ENCODE peak calls at places on chromosomes 7 and 10, in seven cellular contexts. S is heart right ventricle, M is lower lobe of right lung, A is mucosa of descending colon, F is endothelial cell, L is neural crest cell, K is upper lobe of left lung. B is an unnamed sample.

GRCh38 chr10:116706281-116706680 is 36.1 kb downstream of the HSPA12A start:
- DNase-seq in F (no peak), S (no peak), M (no peak), L (no peak), K (no peak), A (no peak), B (no peak)

GRCh38 chr7:124764847-124765400 is 668 bp downstream of the GPR37 start:
- DNase-seq in A (peak; percentile 59), M (peak; percentile 46), K (peak; percentile 35), S (peak; percentile 11), F (peak; percentile 29), L (peak; percentile 10), B (peak; percentile 36)

GRCh38 chr10:125641398-125641797 is 41.6 kb downstream of the TEX36 start:
- DNase-seq in S (no peak), A (no peak), F (no peak), L (no peak), K (no peak), M (no peak), B (no peak)

GRCh38 chr10:96370575-96371157 is 11.9 kb upstream of the OPALIN start:
- DNase-seq in L (peak; percentile 67), F (peak; percentile 67), M (no peak), A (peak; percentile 48), S (no peak), K (no peak), B (peak; percentile 71)

GRCh38 chr7:151518105-151518780 is 1.5 kb downstream of the RHEB start:
- DNase-seq in K (peak; percentile 64), S (peak; percentile 37), L (no peak), F (peak; percentile 19), M (peak; percentile 66), A (peak; percentile 70), B (peak; percentile 14)

GRCh38 chr10:126375299-126375698 is 13.0 kb downstream of the ADAM12 start:
- DNase-seq in M (no peak), F (no peak), A (no peak), S (no peak), L (no peak), K (no peak), B (no peak)

GRCh38 chr10:7942311-7942710 is 112.2 kb upstream of the GATA3 start:
- DNase-seq in M (no peak), K (no peak), L (no peak), F (no peak), A (no peak), S (no peak), B (no peak)

GRCh38 chr10:97784200-97784811 is 12.5 kb upstream of the SFRP5 start:
- DNase-seq in F (no peak), S (no peak), A (no peak), L (no peak), M (peak; percentile 65), K (peak; percentile 81), B (no peak)

GRCh38 chr10:84908491-84908890 is 580.1 kb downstream of the CCSER2 start:
- DNase-seq in K (no peak), M (no peak), S (no peak), L (no peak), F (no peak), A (no peak), B (no peak)

GRCh38 chr10:76033457-76034196 is 602.2 kb downstream of the LRMDA start:
- DNase-seq in F (no peak), M (no peak), S (no peak), A (no peak), K (peak; percentile 29), L (no peak), B (no peak)

GRCh38 chr10:133160813-133161471 is 923 bp downstream of the KNDC1 start:
- DNase-seq in L (no peak), A (no peak), F (no peak), M (no peak), K (no peak), S (no peak), B (no peak)

GRCh38 chr7:151081170-151082101 is 827 bp upstream of the FASTK start:
- DNase-seq in S (no peak), M (no peak), F (no peak), A (peak; percentile 76), L (no peak), K (no peak), B (no peak)

GRCh38 chr7:80379034-80379433 is 132.8 kb downstream of the GNAT3 start:
- DNase-seq in S (no peak), L (no peak), F (no peak), M (no peak), A (no peak), K (no peak), B (no peak)

GRCh38 chr10:85547460-85548023 is 819.1 kb downstream of the GRID1 start:
- DNase-seq in M (no peak), L (no peak), S (no peak), A (no peak), K (no peak), F (no peak), B (no peak)

GRCh38 chr7:94466516-94466915 is 43.1 kb upstream of the CASD1 start:
- DNase-seq in L (no peak), K (no peak), M (no peak), F (no peak), S (no peak), A (no peak), B (no peak)

GRCh38 chr10:70227548-70228320 is 5.5 kb downstream of the PPA1 start:
- DNase-seq in S (no peak), K (peak; percentile 58), L (no peak), A (peak; percentile 71), M (no peak), F (no peak), B (no peak)

GRCh38 chr7:77439572-77439971 is 23.4 kb upstream of the GSAP start:
- DNase-seq in M (peak; percentile 76), K (peak; percentile 85), S (no peak), F (no peak), A (peak; percentile 49), L (no peak), B (no peak)
- TF ChIP-seq CTCF in M (peak; percentile 55), K (no peak), S (peak; percentile 45), F (no peak), A (no peak), L (no peak), B (no peak)

GRCh38 chr7:141221007-141221612 is 147.2 kb downstream of the TMEM178B start:
- DNase-seq in K (no peak), L (no peak), F (peak; percentile 38), S (no peak), A (no peak), M (no peak), B (peak; percentile 44)

GRCh38 chr7:141217938-141218337 is 144.1 kb downstream of the TMEM178B start:
- DNase-seq in M (no peak), S (no peak), L (no peak), K (no peak), F (no peak), A (no peak), B (no peak)

GRCh38 chr7:141218941-141219340 is 145.1 kb downstream of the TMEM178B start:
- DNase-seq in F (no peak), S (no peak), L (no peak), K (no peak), A (no peak), M (no peak), B (no peak)

GRCh38 chr7:141225916-141226618 is 152.2 kb downstream of the TMEM178B start:
- DNase-seq in A (no peak), L (no peak), S (no peak), M (no peak), K (no peak), F (no peak), B (no peak)

DNA sequence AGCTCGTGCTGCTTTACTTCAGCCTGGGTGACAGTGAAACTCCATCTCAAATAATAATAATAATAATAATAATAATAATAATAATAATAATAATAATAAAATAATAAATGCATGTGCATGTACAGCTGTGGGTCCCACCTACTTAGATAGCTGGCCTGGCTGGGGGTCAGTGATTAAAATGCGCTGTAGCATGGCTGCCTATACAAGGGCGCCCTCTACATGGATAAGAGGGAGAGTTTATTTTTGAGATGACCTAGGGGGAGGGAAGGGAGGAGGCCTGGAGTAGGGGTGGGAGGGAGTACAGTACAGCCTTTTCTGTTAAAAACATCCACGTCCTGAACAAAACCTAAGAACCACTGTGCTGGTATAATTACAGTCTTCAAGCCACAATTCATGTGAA is 146.4 kb downstream of the TMEM178B start:
- DNase-seq in F (no peak), K (no peak), A (no peak), M (no peak), L (no peak), S (no peak), B (no peak)
- TF ChIP-seq CTCF in F (peak; percentile 41), K (no peak), A (no peak), M (no peak), L (peak; percentile 55), S (peak; percentile 20), B (peak; percentile 29)

DNA sequence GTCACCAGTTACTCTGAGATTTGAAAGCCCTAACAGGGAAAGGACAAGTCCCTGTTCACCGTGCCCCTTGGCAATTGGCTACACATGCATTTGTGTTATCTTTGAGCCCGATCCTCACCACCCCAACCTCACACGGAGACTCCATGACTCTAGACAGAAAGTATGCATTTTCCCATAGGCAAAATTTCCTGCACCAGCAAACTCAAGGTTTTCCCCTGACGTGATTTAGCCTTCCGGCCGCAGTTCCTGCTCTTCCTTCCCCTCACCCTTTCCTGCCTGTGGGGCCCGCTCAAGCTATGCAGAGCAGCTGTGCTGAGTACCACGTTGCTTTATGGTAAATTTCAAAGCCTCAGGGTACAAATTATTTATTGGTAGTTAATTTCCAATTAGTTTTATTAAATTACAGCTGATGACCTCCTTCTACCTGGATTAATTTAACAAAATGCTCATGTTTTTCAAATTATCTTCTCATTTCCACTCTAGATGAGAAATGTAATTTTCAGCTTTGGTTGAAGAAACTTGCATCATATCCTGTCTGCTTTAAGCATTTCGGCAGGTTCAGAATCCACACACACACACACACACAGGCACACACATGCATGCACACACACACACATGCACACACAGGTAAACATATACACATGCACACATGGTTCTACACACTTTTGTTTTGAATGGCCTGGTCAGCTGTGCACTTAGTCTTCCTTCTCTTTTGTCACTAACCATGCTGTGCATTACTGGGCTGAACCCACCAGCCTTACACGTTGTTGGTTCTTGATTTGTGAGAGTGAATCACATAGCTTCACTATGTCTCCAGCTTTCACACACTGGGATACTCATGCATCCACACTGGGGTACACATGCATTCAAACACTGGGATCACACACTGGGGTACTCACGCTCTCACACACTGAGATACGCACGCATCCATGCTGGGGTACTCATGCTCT is 283.1 kb upstream of the PITRM1 start:
- DNase-seq in K (no peak), L (no peak), M (no peak), S (no peak), A (no peak), F (peak; percentile 60), B (no peak)
- TF ChIP-seq CTCF in K (no peak), L (no peak), M (no peak), S (no peak), A (no peak), F (no peak), B (no peak)

GRCh38 chr10:109997233-109997632 is 10.6 kb upstream of the ADD3 start:
- DNase-seq in K (no peak), L (no peak), A (no peak), S (no peak), M (no peak), F (no peak), B (no peak)

GRCh38 chr10:109996766-109997171 is 11.0 kb upstream of the ADD3 start:
- DNase-seq in K (no peak), L (no peak), S (no peak), F (no peak), M (no peak), A (no peak), B (no peak)

GRCh38 chr10:109994711-109995110 is 13.1 kb upstream of the ADD3 start:
- DNase-seq in K (no peak), S (no peak), M (no peak), L (no peak), F (no peak), A (no peak), B (no peak)

GRCh38 chr10:109995178-109995577 is 12.6 kb upstream of the ADD3 start:
- DNase-seq in F (no peak), A (no peak), M (no peak), L (no peak), K (no peak), S (no peak), B (no peak)

GRCh38 chr10:109996225-109996624 is 11.6 kb upstream of the ADD3 start:
- DNase-seq in M (no peak), A (no peak), S (no peak), K (no peak), L (no peak), F (no peak), B (no peak)
- TF ChIP-seq CTCF in M (no peak), A (no peak), S (no peak), K (no peak), L (no peak), F (no peak), B (no peak)

B was measured in nephron progenitor cell.